ENCODE peak calls at places on chromosomes 13 and 19, in ten cellular contexts. One of them, this sample, is unnamed.

GRCh38 chr13:37067874-37068273 is 8.4 kb upstream of the SUPT20H start:
- DNase-seq in activated CD4-positive, CD25-positive, alpha-beta regulatory T cell treated with anti-CD3 and anti-CD28 coated beads, Interleukin-2, amount 50 U/mL, for 72 hours: no peak
- DNase-seq in astrocyte: no peak
- DNase-seq in activated CD4-positive, alpha-beta memory T cell treated with anti-CD3 and anti-CD28 coated beads for 36 hours: no peak
- DNase-seq in nephron progenitor cell: no peak
- DNase-seq in heart left ventricle: no peak
- DNase-seq in activated T-helper 2 cell treated with anti-CD3 and anti-CD28 coated beads, Interferon-gamma antibody, Interleukin-2, Interleukin-4, amounts not matched to agents 10 μg/mL and 5 μg/mL and 100 μg/mL, durations not matched to agents 14 hours and 24 hours and 36 hours: no peak
- DNase-seq in A549: no peak
- DNase-seq in stimulated activated naive CD4-positive, alpha-beta T cell: no peak
- DNase-seq in body of pancreas: no peak
- DNase-seq in this sample: no peak

GRCh38 chr19:7554990-7555864 is 19.7 kb downstream of the PNPLA6 start:
- DNase-seq in heart left ventricle: no peak
- DNase-seq in stimulated activated naive CD4-positive, alpha-beta T cell: no peak
- DNase-seq in activated T-helper 2 cell treated with anti-CD3 and anti-CD28 coated beads, Interferon-gamma antibody, Interleukin-2, Interleukin-4, amounts not matched to agents 10 μg/mL and 5 μg/mL and 100 μg/mL, durations not matched to agents 14 hours and 24 hours and 36 hours: no peak
- DNase-seq in A549: peak
- DNase-seq in astrocyte: no peak
- DNase-seq in activated CD4-positive, CD25-positive, alpha-beta regulatory T cell treated with anti-CD3 and anti-CD28 coated beads, Interleukin-2, amount 50 U/mL, for 72 hours: peak
- DNase-seq in nephron progenitor cell: peak
- DNase-seq in activated CD4-positive, alpha-beta memory T cell treated with anti-CD3 and anti-CD28 coated beads for 36 hours: peak
- DNase-seq in body of pancreas: no peak
- DNase-seq in this sample: no peak

GRCh38 chr19:35859414-35859813 is 2.7 kb downstream of the KIRREL2 start:
- DNase-seq in heart left ventricle: no peak
- DNase-seq in A549: no peak
- DNase-seq in stimulated activated naive CD4-positive, alpha-beta T cell: no peak
- DNase-seq in activated T-helper 2 cell treated with anti-CD3 and anti-CD28 coated beads, Interferon-gamma antibody, Interleukin-2, Interleukin-4, amounts not matched to agents 10 μg/mL and 5 μg/mL and 100 μg/mL, durations not matched to agents 14 hours and 24 hours and 36 hours: no peak
- DNase-seq in activated CD4-positive, CD25-positive, alpha-beta regulatory T cell treated with anti-CD3 and anti-CD28 coated beads, Interleukin-2, amount 50 U/mL, for 72 hours: no peak
- DNase-seq in nephron progenitor cell: no peak
- DNase-seq in astrocyte: no peak
- DNase-seq in body of pancreas: peak
- DNase-seq in activated CD4-positive, alpha-beta memory T cell treated with anti-CD3 and anti-CD28 coated beads for 36 hours: no peak
- DNase-seq in this sample: no peak

GRCh38 chr19:29326849-29327840 is 114.2 kb upstream of the UQCRFS1 start:
- DNase-seq in activated CD4-positive, alpha-beta memory T cell treated with anti-CD3 and anti-CD28 coated beads for 36 hours: no peak
- DNase-seq in A549: no peak
- DNase-seq in heart left ventricle: no peak
- DNase-seq in activated CD4-positive, CD25-positive, alpha-beta regulatory T cell treated with anti-CD3 and anti-CD28 coated beads, Interleukin-2, amount 50 U/mL, for 72 hours: no peak
- DNase-seq in stimulated activated naive CD4-positive, alpha-beta T cell: no peak
- DNase-seq in activated T-helper 2 cell treated with anti-CD3 and anti-CD28 coated beads, Interferon-gamma antibody, Interleukin-2, Interleukin-4, amounts not matched to agents 10 μg/mL and 5 μg/mL and 100 μg/mL, durations not matched to agents 14 hours and 24 hours and 36 hours: no peak
- DNase-seq in body of pancreas: no peak
- DNase-seq in nephron progenitor cell: no peak
- DNase-seq in astrocyte: no peak
- DNase-seq in this sample: no peak

GRCh38 chr13:49287995-49288394 is 40.3 kb downstream of the CDADC1 start:
- DNase-seq in astrocyte: no peak
- DNase-seq in heart left ventricle: no peak
- DNase-seq in activated CD4-positive, alpha-beta memory T cell treated with anti-CD3 and anti-CD28 coated beads for 36 hours: no peak
- DNase-seq in activated T-helper 2 cell treated with anti-CD3 and anti-CD28 coated beads, Interferon-gamma antibody, Interleukin-2, Interleukin-4, amounts not matched to agents 10 μg/mL and 5 μg/mL and 100 μg/mL, durations not matched to agents 14 hours and 24 hours and 36 hours: no peak
- DNase-seq in nephron progenitor cell: no peak
- DNase-seq in stimulated activated naive CD4-positive, alpha-beta T cell: no peak
- DNase-seq in A549: no peak
- DNase-seq in body of pancreas: no peak
- DNase-seq in activated CD4-positive, CD25-positive, alpha-beta regulatory T cell treated with anti-CD3 and anti-CD28 coated beads, Interleukin-2, amount 50 U/mL, for 72 hours: no peak
- DNase-seq in this sample: no peak

GRCh38 chr13:34594507-34594906 is 347.6 kb upstream of the NBEA start:
- DNase-seq in astrocyte: no peak
- DNase-seq in A549: no peak
- DNase-seq in activated T-helper 2 cell treated with anti-CD3 and anti-CD28 coated beads, Interferon-gamma antibody, Interleukin-2, Interleukin-4, amounts not matched to agents 10 μg/mL and 5 μg/mL and 100 μg/mL, durations not matched to agents 14 hours and 24 hours and 36 hours: no peak
- DNase-seq in body of pancreas: no peak
- DNase-seq in nephron progenitor cell: no peak
- DNase-seq in heart left ventricle: no peak
- DNase-seq in stimulated activated naive CD4-positive, alpha-beta T cell: no peak
- DNase-seq in activated CD4-positive, alpha-beta memory T cell treated with anti-CD3 and anti-CD28 coated beads for 36 hours: no peak
- DNase-seq in activated CD4-positive, CD25-positive, alpha-beta regulatory T cell treated with anti-CD3 and anti-CD28 coated beads, Interleukin-2, amount 50 U/mL, for 72 hours: no peak
- DNase-seq in this sample: no peak

GRCh38 chr19:38844093-38844686 is 5.6 kb downstream of the HNRNPL start:
- DNase-seq in activated T-helper 2 cell treated with anti-CD3 and anti-CD28 coated beads, Interferon-gamma antibody, Interleukin-2, Interleukin-4, amounts not matched to agents 10 μg/mL and 5 μg/mL and 100 μg/mL, durations not matched to agents 14 hours and 24 hours and 36 hours: no peak
- DNase-seq in A549: no peak
- DNase-seq in body of pancreas: no peak
- DNase-seq in heart left ventricle: no peak
- DNase-seq in nephron progenitor cell: no peak
- DNase-seq in stimulated activated naive CD4-positive, alpha-beta T cell: no peak
- DNase-seq in activated CD4-positive, CD25-positive, alpha-beta regulatory T cell treated with anti-CD3 and anti-CD28 coated beads, Interleukin-2, amount 50 U/mL, for 72 hours: no peak
- DNase-seq in astrocyte: no peak
- DNase-seq in activated CD4-positive, alpha-beta memory T cell treated with anti-CD3 and anti-CD28 coated beads for 36 hours: no peak
- DNase-seq in this sample: no peak

GRCh38 chr13:34942732-34943674 is 933 bp downstream of the NBEA start:
- DNase-seq in activated CD4-positive, CD25-positive, alpha-beta regulatory T cell treated with anti-CD3 and anti-CD28 coated beads, Interleukin-2, amount 50 U/mL, for 72 hours: peak
- DNase-seq in activated T-helper 2 cell treated with anti-CD3 and anti-CD28 coated beads, Interferon-gamma antibody, Interleukin-2, Interleukin-4, amounts not matched to agents 10 μg/mL and 5 μg/mL and 100 μg/mL, durations not matched to agents 14 hours and 24 hours and 36 hours: peak
- DNase-seq in nephron progenitor cell: peak
- DNase-seq in activated CD4-positive, alpha-beta memory T cell treated with anti-CD3 and anti-CD28 coated beads for 36 hours: peak
- DNase-seq in heart left ventricle: peak
- DNase-seq in astrocyte: no peak
- DNase-seq in body of pancreas: peak
- DNase-seq in stimulated activated naive CD4-positive, alpha-beta T cell: no peak
- DNase-seq in A549: peak
- DNase-seq in this sample: no peak

GRCh38 chr19:15107056-15108010 is at the start of gene SYDE1:
- DNase-seq in body of pancreas: peak
- DNase-seq in activated CD4-positive, CD25-positive, alpha-beta regulatory T cell treated with anti-CD3 and anti-CD28 coated beads, Interleukin-2, amount 50 U/mL, for 72 hours: no peak
- DNase-seq in nephron progenitor cell: peak
- DNase-seq in activated T-helper 2 cell treated with anti-CD3 and anti-CD28 coated beads, Interferon-gamma antibody, Interleukin-2, Interleukin-4, amounts not matched to agents 10 μg/mL and 5 μg/mL and 100 μg/mL, durations not matched to agents 14 hours and 24 hours and 36 hours: no peak
- DNase-seq in stimulated activated naive CD4-positive, alpha-beta T cell: no peak
- DNase-seq in astrocyte: peak
- DNase-seq in A549: no peak
- DNase-seq in activated CD4-positive, alpha-beta memory T cell treated with anti-CD3 and anti-CD28 coated beads for 36 hours: peak
- DNase-seq in heart left ventricle: peak
- DNase-seq in this sample: no peak

This sample was measured in NK-92 treated with Interleukin-12 subunit alpha and Interleukin-12 subunit beta, amount 100 ng/mL, for 24 hours.